ENCODE peak calls at places on chromosomes 6 and 20, in eight cellular contexts. One of them, this sample, is unnamed.

GRCh38 chr6:10174761-10175160 is 240.1 kb downstream of the TFAP2A start:
- DNase-seq in mammary epithelial cell: no peak
- DNase-seq in activated naive CD4-positive, alpha-beta T cell: no peak
- DNase-seq in H7: no peak
- DNase-seq in neuronal stem cell: no peak
- DNase-seq in activated CD4-positive, alpha-beta T cell treated with anti-CD3 and anti-CD28 coated beads for 48 hours: no peak
- DNase-seq in SK-N-MC: no peak
- DNase-seq in tibial nerve: no peak
- DNase-seq in this sample: no peak

GRCh38 chr6:157368359-157369049 is 12.5 kb upstream of the ZDHHC14 start:
- DNase-seq in neuronal stem cell: no peak
- DNase-seq in SK-N-MC: no peak
- DNase-seq in activated CD4-positive, alpha-beta T cell treated with anti-CD3 and anti-CD28 coated beads for 48 hours: peak; percentile 25
- DNase-seq in tibial nerve: no peak
- DNase-seq in H7: no peak
- DNase-seq in mammary epithelial cell: no peak
- DNase-seq in activated naive CD4-positive, alpha-beta T cell: no peak
- DNase-seq in this sample: no peak

GRCh38 chr6:169885831-169886230 is 134.4 kb downstream of the ERMARD start:
- DNase-seq in SK-N-MC: no peak
- DNase-seq in activated naive CD4-positive, alpha-beta T cell: no peak
- DNase-seq in neuronal stem cell: no peak
- DNase-seq in H7: no peak
- DNase-seq in activated CD4-positive, alpha-beta T cell treated with anti-CD3 and anti-CD28 coated beads for 48 hours: no peak
- DNase-seq in mammary epithelial cell: no peak
- DNase-seq in tibial nerve: no peak
- DNase-seq in this sample: no peak

GRCh38 chr6:45714795-45715507 is 300.7 kb downstream of the CLIC5 start:
- DNase-seq in tibial nerve: no peak
- DNase-seq in activated CD4-positive, alpha-beta T cell treated with anti-CD3 and anti-CD28 coated beads for 48 hours: peak; percentile 42
- DNase-seq in neuronal stem cell: peak; percentile 74
- DNase-seq in mammary epithelial cell: peak; percentile 64
- DNase-seq in H7: peak; percentile 65
- DNase-seq in SK-N-MC: peak; percentile 57
- DNase-seq in activated naive CD4-positive, alpha-beta T cell: no peak
- DNase-seq in this sample: peak; percentile 41

GRCh38 chr6:128118401-128118800 is 217.5 kb upstream of the THEMIS start:
- DNase-seq in SK-N-MC: peak; percentile 77
- DNase-seq in H7: no peak
- DNase-seq in tibial nerve: no peak
- DNase-seq in activated naive CD4-positive, alpha-beta T cell: no peak
- DNase-seq in activated CD4-positive, alpha-beta T cell treated with anti-CD3 and anti-CD28 coated beads for 48 hours: no peak
- DNase-seq in neuronal stem cell: no peak
- DNase-seq in mammary epithelial cell: no peak
- DNase-seq in this sample: no peak

GRCh38 chr6:41730531-41731436 is 4.6 kb downstream of the TFEB start:
- DNase-seq in activated naive CD4-positive, alpha-beta T cell: no peak
- DNase-seq in SK-N-MC: no peak
- DNase-seq in H7: no peak
- DNase-seq in tibial nerve: no peak
- DNase-seq in neuronal stem cell: no peak
- DNase-seq in activated CD4-positive, alpha-beta T cell treated with anti-CD3 and anti-CD28 coated beads for 48 hours: no peak
- DNase-seq in mammary epithelial cell: no peak
- DNase-seq in this sample: no peak

GRCh38 chr20:45501600-45501999 is 13.8 kb downstream of the SPINT3 start:
- DNase-seq in activated naive CD4-positive, alpha-beta T cell: no peak
- DNase-seq in H7: no peak
- DNase-seq in neuronal stem cell: no peak
- DNase-seq in mammary epithelial cell: no peak
- DNase-seq in activated CD4-positive, alpha-beta T cell treated with anti-CD3 and anti-CD28 coated beads for 48 hours: no peak
- DNase-seq in tibial nerve: no peak
- DNase-seq in SK-N-MC: no peak
- DNase-seq in this sample: no peak

GRCh38 chr6:140316966-140317365 is 942.5 kb upstream of the CITED2 start:
- DNase-seq in mammary epithelial cell: no peak
- DNase-seq in activated CD4-positive, alpha-beta T cell treated with anti-CD3 and anti-CD28 coated beads for 48 hours: no peak
- DNase-seq in SK-N-MC: no peak
- DNase-seq in H7: no peak
- DNase-seq in activated naive CD4-positive, alpha-beta T cell: no peak
- DNase-seq in neuronal stem cell: no peak
- DNase-seq in tibial nerve: no peak
- DNase-seq in this sample: no peak

GRCh38 chr6:138987299-138987642 is 782 bp downstream of the REPS1 start:
- DNase-seq in mammary epithelial cell: peak; percentile 30
- DNase-seq in activated CD4-positive, alpha-beta T cell treated with anti-CD3 and anti-CD28 coated beads for 48 hours: no peak
- DNase-seq in neuronal stem cell: no peak
- DNase-seq in SK-N-MC: no peak
- DNase-seq in activated naive CD4-positive, alpha-beta T cell: no peak
- DNase-seq in H7: no peak
- DNase-seq in tibial nerve: no peak
- DNase-seq in this sample: no peak

GRCh38 chr6:42257614-42258013 is 40.0 kb upstream of the MRPS10 start:
- DNase-seq in H7: peak; percentile 87
- DNase-seq in SK-N-MC: no peak
- DNase-seq in activated CD4-positive, alpha-beta T cell treated with anti-CD3 and anti-CD28 coated beads for 48 hours: no peak
- DNase-seq in activated naive CD4-positive, alpha-beta T cell: no peak
- DNase-seq in mammary epithelial cell: no peak
- DNase-seq in neuronal stem cell: no peak
- DNase-seq in tibial nerve: no peak
- DNase-seq in this sample: no peak

GRCh38 chr20:561437-562231 is 18.0 kb upstream of the CSNK2A1 start:
- DNase-seq in mammary epithelial cell: peak; percentile 50
- DNase-seq in neuronal stem cell: peak; percentile 70
- DNase-seq in tibial nerve: no peak
- DNase-seq in H7: peak; percentile 85
- DNase-seq in SK-N-MC: peak; percentile 34
- DNase-seq in activated naive CD4-positive, alpha-beta T cell: peak; percentile 1
- DNase-seq in activated CD4-positive, alpha-beta T cell treated with anti-CD3 and anti-CD28 coated beads for 48 hours: peak; percentile 73
- DNase-seq in this sample: peak; percentile 79

GRCh38 chr6:3353939-3354338 is 95.2 kb downstream of the PSMG4 start:
- DNase-seq in neuronal stem cell: no peak
- DNase-seq in activated CD4-positive, alpha-beta T cell treated with anti-CD3 and anti-CD28 coated beads for 48 hours: no peak
- DNase-seq in H7: no peak
- DNase-seq in SK-N-MC: no peak
- DNase-seq in activated naive CD4-positive, alpha-beta T cell: no peak
- DNase-seq in mammary epithelial cell: no peak
- DNase-seq in tibial nerve: no peak
- DNase-seq in this sample: no peak

GRCh38 chr6:108840919-108841318 is 7.3 kb upstream of the ARMC2 start:
- DNase-seq in H7: no peak
- DNase-seq in neuronal stem cell: no peak
- DNase-seq in activated CD4-positive, alpha-beta T cell treated with anti-CD3 and anti-CD28 coated beads for 48 hours: no peak
- DNase-seq in activated naive CD4-positive, alpha-beta T cell: no peak
- DNase-seq in mammary epithelial cell: no peak
- DNase-seq in tibial nerve: no peak
- DNase-seq in SK-N-MC: no peak
- DNase-seq in this sample: no peak

GRCh38 chr6:138012682-138013081 is 94.5 kb downstream of the PERP start:
- DNase-seq in activated CD4-positive, alpha-beta T cell treated with anti-CD3 and anti-CD28 coated beads for 48 hours: no peak
- DNase-seq in activated naive CD4-positive, alpha-beta T cell: no peak
- DNase-seq in tibial nerve: no peak
- DNase-seq in SK-N-MC: no peak
- DNase-seq in H7: no peak
- DNase-seq in mammary epithelial cell: no peak
- DNase-seq in neuronal stem cell: no peak
- DNase-seq in this sample: no peak

GRCh38 chr6:81727876-81728517 is 24.5 kb downstream of the TENT5A start:
- DNase-seq in neuronal stem cell: no peak
- DNase-seq in mammary epithelial cell: no peak
- DNase-seq in H7: no peak
- DNase-seq in tibial nerve: no peak
- DNase-seq in activated CD4-positive, alpha-beta T cell treated with anti-CD3 and anti-CD28 coated beads for 48 hours: peak; percentile 13
- DNase-seq in activated naive CD4-positive, alpha-beta T cell: no peak
- DNase-seq in SK-N-MC: no peak
- DNase-seq in this sample: peak; percentile 58

GRCh38 chr6:20464847-20465246 is 63.2 kb downstream of the E2F3 start:
- DNase-seq in neuronal stem cell: no peak
- DNase-seq in activated naive CD4-positive, alpha-beta T cell: no peak
- DNase-seq in tibial nerve: no peak
- DNase-seq in SK-N-MC: no peak
- DNase-seq in H7: no peak
- DNase-seq in mammary epithelial cell: no peak
- DNase-seq in activated CD4-positive, alpha-beta T cell treated with anti-CD3 and anti-CD28 coated beads for 48 hours: no peak
- DNase-seq in this sample: no peak

GRCh38 chr6:138571174-138571573 is 71.9 kb upstream of the NHSL1 start:
- DNase-seq in SK-N-MC: no peak
- DNase-seq in H7: no peak
- DNase-seq in activated CD4-positive, alpha-beta T cell treated with anti-CD3 and anti-CD28 coated beads for 48 hours: no peak
- DNase-seq in tibial nerve: no peak
- DNase-seq in neuronal stem cell: no peak
- DNase-seq in mammary epithelial cell: no peak
- DNase-seq in activated naive CD4-positive, alpha-beta T cell: no peak
- DNase-seq in this sample: no peak

GRCh38 chr20:25269057-25269832 is 21.4 kb downstream of the PYGB start:
- DNase-seq in neuronal stem cell: no peak
- DNase-seq in mammary epithelial cell: no peak
- DNase-seq in H7: no peak
- DNase-seq in activated CD4-positive, alpha-beta T cell treated with anti-CD3 and anti-CD28 coated beads for 48 hours: no peak
- DNase-seq in SK-N-MC: no peak
- DNase-seq in activated naive CD4-positive, alpha-beta T cell: no peak
- DNase-seq in tibial nerve: no peak
- DNase-seq in this sample: no peak

GRCh38 chr6:112911949-112912348 is 564.8 kb downstream of the RFPL4B start:
- DNase-seq in tibial nerve: no peak
- DNase-seq in H7: no peak
- DNase-seq in neuronal stem cell: no peak
- DNase-seq in SK-N-MC: peak; percentile 44
- DNase-seq in activated naive CD4-positive, alpha-beta T cell: no peak
- DNase-seq in mammary epithelial cell: no peak
- DNase-seq in activated CD4-positive, alpha-beta T cell treated with anti-CD3 and anti-CD28 coated beads for 48 hours: no peak
- DNase-seq in this sample: no peak

GRCh38 chr6:107700016-107700335 is 124.1 kb downstream of the SCML4 start:
- DNase-seq in H7: no peak
- DNase-seq in tibial nerve: no peak
- DNase-seq in SK-N-MC: no peak
- DNase-seq in neuronal stem cell: no peak
- DNase-seq in mammary epithelial cell: no peak
- DNase-seq in activated CD4-positive, alpha-beta T cell treated with anti-CD3 and anti-CD28 coated beads for 48 hours: no peak
- DNase-seq in activated naive CD4-positive, alpha-beta T cell: no peak
- DNase-seq in this sample: no peak

GRCh38 chr20:47785900-47786762 is 850 bp upstream of the SULF2 start:
- DNase-seq in H7: peak; percentile 90
- DNase-seq in activated CD4-positive, alpha-beta T cell treated with anti-CD3 and anti-CD28 coated beads for 48 hours: peak; percentile 17
- DNase-seq in neuronal stem cell: peak; percentile 83
- DNase-seq in SK-N-MC: no peak
- DNase-seq in activated naive CD4-positive, alpha-beta T cell: no peak
- DNase-seq in tibial nerve: peak; percentile 33
- DNase-seq in mammary epithelial cell: peak; percentile 79
- DNase-seq in this sample: peak; percentile 16

GRCh38 chr6:117601811-117602150 is 530 bp downstream of the GOPC start:
- DNase-seq in mammary epithelial cell: peak; percentile 27
- DNase-seq in neuronal stem cell: no peak
- DNase-seq in activated naive CD4-positive, alpha-beta T cell: no peak
- DNase-seq in SK-N-MC: no peak
- DNase-seq in activated CD4-positive, alpha-beta T cell treated with anti-CD3 and anti-CD28 coated beads for 48 hours: no peak
- DNase-seq in tibial nerve: no peak
- DNase-seq in H7: peak; percentile 18
- DNase-seq in this sample: no peak

GRCh38 chr6:147615659-147616456 is 107.4 kb downstream of the SAMD5 start:
- DNase-seq in neuronal stem cell: no peak
- DNase-seq in tibial nerve: no peak
- DNase-seq in activated CD4-positive, alpha-beta T cell treated with anti-CD3 and anti-CD28 coated beads for 48 hours: no peak
- DNase-seq in mammary epithelial cell: no peak
- DNase-seq in H7: no peak
- DNase-seq in activated naive CD4-positive, alpha-beta T cell: no peak
- DNase-seq in SK-N-MC: no peak
- DNase-seq in this sample: no peak

GRCh38 chr6:6230286-6230685 is 90.2 kb downstream of the F13A1 start:
- DNase-seq in activated naive CD4-positive, alpha-beta T cell: no peak
- DNase-seq in neuronal stem cell: no peak
- DNase-seq in activated CD4-positive, alpha-beta T cell treated with anti-CD3 and anti-CD28 coated beads for 48 hours: no peak
- DNase-seq in mammary epithelial cell: no peak
- DNase-seq in tibial nerve: no peak
- DNase-seq in H7: no peak
- DNase-seq in SK-N-MC: no peak
- DNase-seq in this sample: no peak

GRCh38 chr20:54234991-54235390 is 27.1 kb downstream of the PFDN4 start:
- DNase-seq in SK-N-MC: no peak
- DNase-seq in mammary epithelial cell: no peak
- DNase-seq in tibial nerve: no peak
- DNase-seq in activated naive CD4-positive, alpha-beta T cell: no peak
- DNase-seq in activated CD4-positive, alpha-beta T cell treated with anti-CD3 and anti-CD28 coated beads for 48 hours: no peak
- DNase-seq in H7: no peak
- DNase-seq in neuronal stem cell: no peak
- DNase-seq in this sample: no peak

GRCh38 chr20:37954626-37955025 is 51.7 kb downstream of the VSTM2L start:
- DNase-seq in H7: no peak
- DNase-seq in neuronal stem cell: no peak
- DNase-seq in activated CD4-positive, alpha-beta T cell treated with anti-CD3 and anti-CD28 coated beads for 48 hours: no peak
- DNase-seq in mammary epithelial cell: no peak
- DNase-seq in tibial nerve: no peak
- DNase-seq in SK-N-MC: no peak
- DNase-seq in activated naive CD4-positive, alpha-beta T cell: no peak
- DNase-seq in this sample: no peak

GRCh38 chr20:35698298-35699126 is 640 bp downstream of the NFS1 start:
- DNase-seq in SK-N-MC: no peak
- DNase-seq in activated CD4-positive, alpha-beta T cell treated with anti-CD3 and anti-CD28 coated beads for 48 hours: no peak
- DNase-seq in activated naive CD4-positive, alpha-beta T cell: no peak
- DNase-seq in mammary epithelial cell: no peak
- DNase-seq in H7: peak; percentile 34
- DNase-seq in tibial nerve: no peak
- DNase-seq in neuronal stem cell: peak; percentile 11
- DNase-seq in this sample: peak; percentile 15

GRCh38 chr6:155333414-155333813 is 19.1 kb upstream of the TFB1M start:
- DNase-seq in H7: no peak
- DNase-seq in SK-N-MC: no peak
- DNase-seq in neuronal stem cell: no peak
- DNase-seq in tibial nerve: no peak
- DNase-seq in activated naive CD4-positive, alpha-beta T cell: no peak
- DNase-seq in mammary epithelial cell: no peak
- DNase-seq in activated CD4-positive, alpha-beta T cell treated with anti-CD3 and anti-CD28 coated beads for 48 hours: peak; percentile 28
- DNase-seq in this sample: no peak

GRCh38 chr6:3296113-3296512 is 37.4 kb downstream of the PSMG4 start:
- DNase-seq in activated naive CD4-positive, alpha-beta T cell: no peak
- DNase-seq in SK-N-MC: no peak
- DNase-seq in H7: no peak
- DNase-seq in mammary epithelial cell: no peak
- DNase-seq in neuronal stem cell: no peak
- DNase-seq in activated CD4-positive, alpha-beta T cell treated with anti-CD3 and anti-CD28 coated beads for 48 hours: no peak
- DNase-seq in tibial nerve: no peak
- DNase-seq in this sample: no peak

GRCh38 chr6:84119277-84119676 is 85.7 kb downstream of the MRAP2 start:
- DNase-seq in mammary epithelial cell: no peak
- DNase-seq in SK-N-MC: no peak
- DNase-seq in activated CD4-positive, alpha-beta T cell treated with anti-CD3 and anti-CD28 coated beads for 48 hours: no peak
- DNase-seq in H7: peak; percentile 9
- DNase-seq in neuronal stem cell: no peak
- DNase-seq in tibial nerve: no peak
- DNase-seq in activated naive CD4-positive, alpha-beta T cell: no peak
- DNase-seq in this sample: no peak

GRCh38 chr20:33664085-33664761 is 2.1 kb downstream of the C20orf144 start:
- DNase-seq in neuronal stem cell: no peak
- DNase-seq in H7: peak; percentile 76
- DNase-seq in SK-N-MC: no peak
- DNase-seq in activated CD4-positive, alpha-beta T cell treated with anti-CD3 and anti-CD28 coated beads for 48 hours: no peak
- DNase-seq in activated naive CD4-positive, alpha-beta T cell: no peak
- DNase-seq in mammary epithelial cell: no peak
- DNase-seq in tibial nerve: no peak
- DNase-seq in this sample: no peak

GRCh38 chr6:126083875-126084274 is 97.5 kb downstream of the TRMT11 start:
- DNase-seq in activated naive CD4-positive, alpha-beta T cell: no peak
- DNase-seq in H7: no peak
- DNase-seq in tibial nerve: no peak
- DNase-seq in activated CD4-positive, alpha-beta T cell treated with anti-CD3 and anti-CD28 coated beads for 48 hours: no peak
- DNase-seq in mammary epithelial cell: no peak
- DNase-seq in neuronal stem cell: no peak
- DNase-seq in SK-N-MC: no peak
- DNase-seq in this sample: no peak

GRCh38 chr20:39070484-39071231 is 108.5 kb downstream of the DHX35 start:
- DNase-seq in tibial nerve: no peak
- DNase-seq in mammary epithelial cell: peak; percentile 72
- DNase-seq in activated CD4-positive, alpha-beta T cell treated with anti-CD3 and anti-CD28 coated beads for 48 hours: no peak
- DNase-seq in activated naive CD4-positive, alpha-beta T cell: no peak
- DNase-seq in H7: no peak
- DNase-seq in SK-N-MC: no peak
- DNase-seq in neuronal stem cell: no peak
- DNase-seq in this sample: no peak

GRCh38 chr6:45138765-45139164 is 189.4 kb upstream of the RUNX2 start:
- DNase-seq in mammary epithelial cell: no peak
- DNase-seq in neuronal stem cell: no peak
- DNase-seq in SK-N-MC: no peak
- DNase-seq in activated naive CD4-positive, alpha-beta T cell: no peak
- DNase-seq in tibial nerve: no peak
- DNase-seq in activated CD4-positive, alpha-beta T cell treated with anti-CD3 and anti-CD28 coated beads for 48 hours: no peak
- DNase-seq in H7: no peak
- DNase-seq in this sample: no peak